ENCODE peak calls at places on chromosomes 7 and 10, in ten cellular contexts. One of them, this sample, is unnamed.

GRCh38 chr10:106981461-106981850 is 183.1 kb downstream of the SORCS1 start:
- DNase-seq in A549: no peak
- DNase-seq in stomach: no peak
- DNase-seq in transverse colon: no peak
- DNase-seq in K562: no peak
- DNase-seq in H1: no peak
- DNase-seq in sigmoid colon: no peak
- DNase-seq in suprapubic skin: no peak
- DNase-seq in ovary: no peak
- DNase-seq in HepG2: no peak
- DNase-seq in this sample: no peak

GRCh38 chr7:112162161-112163020 is 43.8 kb downstream of the DOCK4 start:
- DNase-seq in ovary: no peak
- DNase-seq in K562: no peak
- DNase-seq in HepG2: peak
- DNase-seq in stomach: no peak
- DNase-seq in sigmoid colon: peak
- DNase-seq in H1: peak
- DNase-seq in transverse colon: no peak
- DNase-seq in suprapubic skin: no peak
- DNase-seq in A549: peak
- DNase-seq in this sample: no peak

GRCh38 chr10:59896186-59896585 is 10.2 kb downstream of the CCDC6 start:
- DNase-seq in suprapubic skin: no peak
- DNase-seq in stomach: no peak
- DNase-seq in H1: no peak
- DNase-seq in ovary: no peak
- DNase-seq in K562: no peak
- DNase-seq in transverse colon: peak
- DNase-seq in HepG2: no peak
- DNase-seq in A549: no peak
- DNase-seq in sigmoid colon: peak
- DNase-seq in this sample: no peak

GRCh38 chr10:62632071-62632809 is 172.3 kb upstream of the ADO start:
- DNase-seq in HepG2: no peak
- DNase-seq in sigmoid colon: no peak
- DNase-seq in K562: no peak
- DNase-seq in A549: no peak
- DNase-seq in H1: no peak
- DNase-seq in stomach: no peak
- DNase-seq in suprapubic skin: no peak
- DNase-seq in transverse colon: peak
- DNase-seq in ovary: no peak
- DNase-seq in this sample: no peak

GRCh38 chr10:68647928-68648327 is 73.1 kb upstream of the CCAR1 start:
- DNase-seq in stomach: no peak
- DNase-seq in K562: no peak
- DNase-seq in H1: no peak
- DNase-seq in ovary: no peak
- DNase-seq in HepG2: peak
- DNase-seq in sigmoid colon: no peak
- DNase-seq in A549: peak
- DNase-seq in suprapubic skin: no peak
- DNase-seq in transverse colon: no peak
- DNase-seq in this sample: no peak

GRCh38 chr7:2474813-2475677 is 1.2 kb downstream of the GRIFIN start:
- DNase-seq in suprapubic skin: no peak
- DNase-seq in K562: peak
- DNase-seq in sigmoid colon: no peak
- DNase-seq in stomach: no peak
- DNase-seq in HepG2: peak
- DNase-seq in H1: no peak
- DNase-seq in transverse colon: no peak
- DNase-seq in ovary: no peak
- DNase-seq in A549: no peak
- DNase-seq in this sample: no peak

GRCh38 chr10:123236122-123236521 is 81.9 kb downstream of the BUB3 start:
- DNase-seq in K562: no peak
- DNase-seq in HepG2: peak
- DNase-seq in suprapubic skin: no peak
- DNase-seq in sigmoid colon: no peak
- DNase-seq in transverse colon: no peak
- DNase-seq in ovary: no peak
- DNase-seq in A549: no peak
- DNase-seq in stomach: no peak
- DNase-seq in H1: no peak
- DNase-seq in this sample: no peak

GRCh38 chr7:128136215-128136597 is 104.9 kb upstream of the LEP start:
- DNase-seq in K562: no peak
- DNase-seq in A549: peak
- DNase-seq in transverse colon: no peak
- DNase-seq in ovary: no peak
- DNase-seq in suprapubic skin: no peak
- DNase-seq in stomach: no peak
- DNase-seq in HepG2: no peak
- DNase-seq in H1: no peak
- DNase-seq in sigmoid colon: no peak
- DNase-seq in this sample: no peak

GRCh38 chr7:55019691-55020480 is 1.1 kb downstream of the EGFR start:
- DNase-seq in ovary: peak
- DNase-seq in stomach: peak
- DNase-seq in suprapubic skin: no peak
- DNase-seq in K562: no peak
- DNase-seq in HepG2: no peak
- DNase-seq in sigmoid colon: peak
- DNase-seq in H1: no peak
- DNase-seq in transverse colon: peak
- DNase-seq in A549: peak
- DNase-seq in this sample: no peak

GRCh38 chr7:149220534-149220933 is 18.9 kb upstream of the ZNF212 start:
- DNase-seq in H1: no peak
- DNase-seq in transverse colon: no peak
- DNase-seq in K562: no peak
- DNase-seq in HepG2: no peak
- DNase-seq in ovary: no peak
- DNase-seq in A549: no peak
- DNase-seq in stomach: no peak
- DNase-seq in suprapubic skin: no peak
- DNase-seq in sigmoid colon: no peak
- DNase-seq in this sample: no peak

GRCh38 chr10:67401711-67402110 is 294.3 kb downstream of the CTNNA3 start:
- DNase-seq in K562: no peak
- DNase-seq in ovary: no peak
- DNase-seq in A549: no peak
- DNase-seq in H1: no peak
- DNase-seq in suprapubic skin: no peak
- DNase-seq in HepG2: no peak
- DNase-seq in sigmoid colon: no peak
- DNase-seq in transverse colon: no peak
- DNase-seq in stomach: no peak
- DNase-seq in this sample: no peak

GRCh38 chr10:128908109-128908898 is 558.7 kb upstream of the MGMT start:
- DNase-seq in H1: no peak
- DNase-seq in transverse colon: no peak
- DNase-seq in A549: no peak
- DNase-seq in ovary: no peak
- DNase-seq in suprapubic skin: no peak
- DNase-seq in HepG2: no peak
- DNase-seq in K562: no peak
- DNase-seq in stomach: no peak
- DNase-seq in sigmoid colon: no peak
- DNase-seq in this sample: no peak

GRCh38 chr7:5394264-5395105 is 29.1 kb downstream of the TNRC18 start:
- DNase-seq in suprapubic skin: no peak
- DNase-seq in HepG2: no peak
- DNase-seq in stomach: no peak
- DNase-seq in transverse colon: no peak
- DNase-seq in H1: no peak
- DNase-seq in ovary: no peak
- DNase-seq in A549: no peak
- DNase-seq in sigmoid colon: no peak
- DNase-seq in K562: no peak
- DNase-seq in this sample: no peak

GRCh38 chr7:5395246-5395645 is 28.4 kb downstream of the TNRC18 start:
- DNase-seq in suprapubic skin: no peak
- DNase-seq in ovary: no peak
- DNase-seq in K562: no peak
- DNase-seq in A549: no peak
- DNase-seq in sigmoid colon: no peak
- DNase-seq in transverse colon: no peak
- DNase-seq in stomach: no peak
- DNase-seq in H1: no peak
- DNase-seq in HepG2: no peak
- DNase-seq in this sample: no peak

GRCh38 chr7:5397657-5398237 is 25.9 kb downstream of the TNRC18 start:
- DNase-seq in HepG2: no peak
- DNase-seq in A549: no peak
- DNase-seq in sigmoid colon: no peak
- DNase-seq in suprapubic skin: no peak
- DNase-seq in stomach: no peak
- DNase-seq in transverse colon: no peak
- DNase-seq in ovary: no peak
- DNase-seq in K562: no peak
- DNase-seq in H1: no peak
- DNase-seq in this sample: no peak

GRCh38 chr7:5396542-5396941 is 27.1 kb downstream of the TNRC18 start:
- DNase-seq in ovary: no peak
- DNase-seq in stomach: peak
- DNase-seq in transverse colon: peak
- DNase-seq in A549: peak
- DNase-seq in HepG2: no peak
- DNase-seq in H1: no peak
- DNase-seq in sigmoid colon: peak
- DNase-seq in suprapubic skin: no peak
- DNase-seq in K562: no peak
- DNase-seq in this sample: no peak

GRCh38 chr7:5396999-5397656 is 26.5 kb downstream of the TNRC18 start:
- DNase-seq in ovary: peak
- DNase-seq in suprapubic skin: peak
- DNase-seq in sigmoid colon: peak
- DNase-seq in stomach: peak
- DNase-seq in transverse colon: peak
- DNase-seq in HepG2: peak
- DNase-seq in H1: no peak
- DNase-seq in A549: peak
- DNase-seq in K562: no peak
- DNase-seq in this sample: peak
- TF ChIP-seq POLR2A in ovary: no peak
- TF ChIP-seq POLR2A in suprapubic skin: no peak
- TF ChIP-seq POLR2A in sigmoid colon: no peak
- TF ChIP-seq POLR2A in stomach: no peak
- TF ChIP-seq POLR2A in transverse colon: peak
- TF ChIP-seq POLR2A in HepG2: no peak
- TF ChIP-seq POLR2A in H1: no peak
- TF ChIP-seq POLR2A in A549: peak
- TF ChIP-seq POLR2A in K562: no peak
- TF ChIP-seq POLR2A in this sample: peak

GRCh38 chr7:46109447-46109846 is 188.4 kb upstream of the IGFBP3 start:
- DNase-seq in transverse colon: no peak
- DNase-seq in ovary: no peak
- DNase-seq in stomach: no peak
- DNase-seq in H1: no peak
- DNase-seq in K562: no peak
- DNase-seq in sigmoid colon: no peak
- DNase-seq in A549: no peak
- DNase-seq in suprapubic skin: no peak
- DNase-seq in HepG2: no peak
- DNase-seq in this sample: no peak
- TF ChIP-seq EP300 in transverse colon: no peak
- TF ChIP-seq EP300 in ovary: no peak
- TF ChIP-seq EP300 in stomach: no peak
- TF ChIP-seq EP300 in H1: no peak
- TF ChIP-seq EP300 in K562: no peak
- TF ChIP-seq EP300 in sigmoid colon: no peak
- TF ChIP-seq EP300 in A549: no peak
- TF ChIP-seq EP300 in suprapubic skin: no peak
- TF ChIP-seq EP300 in HepG2: no peak
- TF ChIP-seq EP300 in this sample: no peak

DNA sequence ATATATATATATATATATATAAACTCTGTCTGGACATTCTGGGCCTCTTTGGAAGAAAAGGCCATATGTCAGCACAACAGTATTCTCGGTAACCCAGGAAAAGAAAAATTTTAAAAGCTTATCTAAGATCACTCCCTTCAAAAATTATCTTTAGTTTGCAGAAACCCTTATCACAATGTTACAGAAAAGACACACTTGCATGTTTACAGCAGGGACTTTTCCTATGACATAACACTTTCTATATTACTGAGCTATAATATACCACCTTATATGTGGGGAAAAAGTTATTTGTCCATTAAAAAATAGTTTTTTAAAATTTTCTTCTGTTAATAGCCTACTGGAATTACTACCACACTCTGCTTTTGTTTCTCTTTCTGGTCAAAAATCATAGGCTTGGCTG is 25.4 kb downstream of the ANKRD61 start:
- DNase-seq in H1: no peak
- DNase-seq in sigmoid colon: no peak
- DNase-seq in K562: peak
- DNase-seq in ovary: no peak
- DNase-seq in suprapubic skin: no peak
- DNase-seq in A549: no peak
- DNase-seq in HepG2: no peak
- DNase-seq in stomach: no peak
- DNase-seq in transverse colon: no peak
- DNase-seq in this sample: no peak
- TF ChIP-seq POLR2A in H1: no peak
- TF ChIP-seq POLR2A in sigmoid colon: no peak
- TF ChIP-seq POLR2A in K562: no peak
- TF ChIP-seq POLR2A in ovary: no peak
- TF ChIP-seq POLR2A in suprapubic skin: no peak
- TF ChIP-seq POLR2A in A549: no peak
- TF ChIP-seq POLR2A in HepG2: no peak
- TF ChIP-seq POLR2A in stomach: no peak
- TF ChIP-seq POLR2A in transverse colon: no peak
- TF ChIP-seq POLR2A in this sample: no peak

DNA sequence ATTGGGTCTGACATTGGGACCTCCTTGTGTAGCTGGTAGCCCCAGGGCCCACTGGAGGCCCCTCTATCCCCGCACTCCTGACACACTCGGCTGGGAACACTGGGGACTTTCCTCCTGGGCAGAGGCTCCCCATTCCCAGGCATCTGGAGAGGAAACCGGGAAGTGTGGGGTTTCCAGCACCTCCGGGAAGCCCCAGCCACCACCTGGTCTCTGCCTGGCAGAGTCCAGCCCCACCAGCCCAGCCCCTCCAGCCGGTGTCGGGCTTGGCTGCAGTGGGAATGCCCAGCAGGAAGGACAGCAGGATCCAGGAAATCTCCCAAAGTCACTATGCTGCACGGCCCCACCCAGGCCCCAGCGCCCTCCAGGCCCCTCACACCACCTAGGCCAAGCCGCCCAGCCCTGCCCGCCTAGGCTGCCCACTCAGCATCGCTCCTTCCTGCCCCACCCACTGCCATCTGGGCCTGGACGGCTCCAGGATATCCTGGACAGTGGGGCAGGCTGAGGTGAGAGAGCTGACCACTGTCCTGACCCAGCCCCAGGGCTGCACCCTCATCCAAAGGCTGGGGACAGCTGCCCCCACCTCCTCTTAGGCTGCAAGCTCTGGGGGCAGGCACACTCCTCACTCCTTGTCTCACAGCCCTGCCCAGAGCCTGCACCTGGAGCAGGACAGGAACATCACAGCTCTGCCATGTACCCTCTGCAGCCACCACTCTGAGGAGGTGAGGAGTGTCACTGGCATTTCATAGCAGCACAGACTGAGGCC is 11.8 kb downstream of the RASGEF1A start:
- DNase-seq in sigmoid colon: no peak
- DNase-seq in HepG2: no peak
- DNase-seq in H1: no peak
- DNase-seq in suprapubic skin: no peak
- DNase-seq in ovary: no peak
- DNase-seq in K562: no peak
- DNase-seq in A549: no peak
- DNase-seq in stomach: peak
- DNase-seq in transverse colon: no peak
- DNase-seq in this sample: no peak
- TF ChIP-seq EP300 in sigmoid colon: no peak
- TF ChIP-seq EP300 in HepG2: no peak
- TF ChIP-seq EP300 in H1: no peak
- TF ChIP-seq EP300 in suprapubic skin: no peak
- TF ChIP-seq EP300 in ovary: no peak
- TF ChIP-seq EP300 in K562: no peak
- TF ChIP-seq EP300 in A549: no peak
- TF ChIP-seq EP300 in stomach: no peak
- TF ChIP-seq EP300 in transverse colon: no peak
- TF ChIP-seq EP300 in this sample: no peak

This sample was measured in tibial nerve.